ENCODE peak calls at places on chromosomes 16 and 17, in eight cellular contexts. S is activated T-cell treated with anti-CD3 and anti-CD28 coated beads for 1 hour, H is fibroblast of the conjunctiva, V is body of pancreas, B is PC-3, W is left ventricle myocardium inferior, M is endothelial cell, I is stromal cell of bone marrow. X is an unnamed sample.

GRCh38 chr16:86430814-86431213 is 79.5 kb upstream of the FOXF1 start:
- DNase-seq in V (no peak), B (no peak), S (no peak), H (no peak), I (no peak), W (no peak), M (no peak), X (no peak)

GRCh38 chr17:73365934-73366623 is 54.3 kb upstream of the CDC42EP4 start:
- DNase-seq in I (no peak), V (peak; percentile 43), W (peak; percentile 72), B (no peak), S (no peak), M (no peak), H (no peak), X (no peak)

GRCh38 chr17:80931421-80932265 is 60.0 kb upstream of the CHMP6 start:
- DNase-seq in M (no peak), I (peak; percentile 43), S (no peak), W (no peak), V (peak; percentile 33), H (peak; percentile 64), B (no peak), X (peak; percentile 90)

GRCh38 chr17:65259281-65259680 is 122.1 kb downstream of the RGS9 start:
- DNase-seq in M (no peak), B (no peak), S (no peak), I (no peak), H (no peak), W (no peak), V (no peak), X (no peak)

GRCh38 chr16:29808219-29808900 is 2.0 kb downstream of the MAZ start:
- DNase-seq in V (no peak), M (no peak), W (no peak), I (no peak), H (no peak), B (no peak), S (no peak), X (no peak)

GRCh38 chr16:28587386-28587785 is 9.5 kb downstream of the SULT1A2 start:
- DNase-seq in H (no peak), B (peak; percentile 62), W (no peak), I (no peak), M (no peak), S (no peak), V (no peak), X (no peak)

GRCh38 chr17:56319531-56319930 is 166.3 kb downstream of the ANKFN1 start:
- DNase-seq in B (peak; percentile 84), M (no peak), I (peak; percentile 44), V (no peak), H (peak; percentile 63), W (no peak), S (no peak), X (peak; percentile 68)

GRCh38 chr16:73202176-73202729 is 154.3 kb upstream of the ZFHX3 start:
- DNase-seq in M (no peak), V (peak; percentile 71), H (peak; percentile 94), S (no peak), I (peak; percentile 95), B (no peak), W (no peak), X (peak; percentile 45)

GRCh38 chr17:39863918-39864746 is at the start of gene IKZF3:
- DNase-seq in V (peak; percentile 73), S (peak; percentile 65), I (no peak), B (peak; percentile 38), W (peak; percentile 21), H (no peak), M (peak; percentile 77), X (peak; percentile 70)

GRCh38 chr16:30953511-30954124 is 3.9 kb upstream of the SETD1A start:
- DNase-seq in W (no peak), H (peak; percentile 72), S (peak; percentile 46), M (peak; percentile 83), B (peak; percentile 50), I (peak; percentile 50), V (peak; percentile 57), X (peak; percentile 62)

GRCh38 chr16:55037051-55037450 is 106.4 kb downstream of the IRX5 start:
- DNase-seq in V (no peak), M (no peak), H (no peak), W (no peak), I (no peak), S (no peak), B (no peak), X (no peak)

GRCh38 chr17:62676231-62676943 is 48.9 kb downstream of the MRC2 start:
- DNase-seq in V (no peak), S (no peak), W (no peak), I (no peak), B (no peak), M (no peak), H (no peak), X (no peak)